ENCODE peak calls at places on chromosomes 5 and 9, in six cellular contexts. One of them, this sample, is unnamed.
A peak's percentile ranks its signal among the peaks of the same experiment; 100 is the strongest.

GRCh38 chr5:32462618-32463017 is 18.1 kb upstream of the ZFR start:
- DNase-seq in dorsolateral prefrontal cortex: no peak
- DNase-seq in brain microvascular endothelial cell: peak; percentile 40
- DNase-seq in tibial nerve: no peak
- DNase-seq in CD4-positive, alpha-beta memory T cell: no peak
- DNase-seq in tibial artery: no peak
- DNase-seq in this sample: peak; percentile 13

GRCh38 chr5:82924241-82924989 is 152.8 kb downstream of the TMEM167A start:
- DNase-seq in tibial artery: no peak
- DNase-seq in brain microvascular endothelial cell: no peak
- DNase-seq in CD4-positive, alpha-beta memory T cell: no peak
- DNase-seq in dorsolateral prefrontal cortex: no peak
- DNase-seq in tibial nerve: no peak
- DNase-seq in this sample: no peak

GRCh38 chr5:52119768-52120167 is 667.9 kb upstream of the ITGA1 start:
- DNase-seq in tibial artery: no peak
- DNase-seq in CD4-positive, alpha-beta memory T cell: no peak
- DNase-seq in tibial nerve: no peak
- DNase-seq in dorsolateral prefrontal cortex: no peak
- DNase-seq in brain microvascular endothelial cell: no peak
- DNase-seq in this sample: no peak

GRCh38 chr9:134535171-134535570 is 106.4 kb upstream of the COL5A1 start:
- DNase-seq in CD4-positive, alpha-beta memory T cell: no peak
- DNase-seq in brain microvascular endothelial cell: no peak
- DNase-seq in dorsolateral prefrontal cortex: no peak
- DNase-seq in tibial nerve: no peak
- DNase-seq in tibial artery: no peak
- DNase-seq in this sample: no peak

GRCh38 chr9:26779072-26779471 is 113.5 kb downstream of the CAAP1 start:
- DNase-seq in dorsolateral prefrontal cortex: no peak
- DNase-seq in CD4-positive, alpha-beta memory T cell: no peak
- DNase-seq in tibial artery: no peak
- DNase-seq in tibial nerve: no peak
- DNase-seq in brain microvascular endothelial cell: peak; percentile 5
- DNase-seq in this sample: no peak

GRCh38 chr5:25662610-25663009 is 1017.8 kb upstream of the CDH10 start:
- DNase-seq in dorsolateral prefrontal cortex: no peak
- DNase-seq in brain microvascular endothelial cell: no peak
- DNase-seq in tibial artery: no peak
- DNase-seq in tibial nerve: no peak
- DNase-seq in CD4-positive, alpha-beta memory T cell: no peak
- DNase-seq in this sample: no peak

GRCh38 chr9:135219676-135220600 is 132.5 kb downstream of the OLFM1 start:
- DNase-seq in CD4-positive, alpha-beta memory T cell: no peak
- DNase-seq in tibial artery: no peak
- DNase-seq in tibial nerve: no peak
- DNase-seq in brain microvascular endothelial cell: no peak
- DNase-seq in dorsolateral prefrontal cortex: no peak
- DNase-seq in this sample: no peak

GRCh38 chr5:73137575-73138530 is 17.5 kb downstream of the TMEM171 start:
- DNase-seq in brain microvascular endothelial cell: no peak
- DNase-seq in CD4-positive, alpha-beta memory T cell: no peak
- DNase-seq in tibial nerve: no peak
- DNase-seq in dorsolateral prefrontal cortex: no peak
- DNase-seq in tibial artery: no peak
- DNase-seq in this sample: no peak

GRCh38 chr9:99000480-99001395 is 57.0 kb downstream of the COL15A1 start:
- DNase-seq in brain microvascular endothelial cell: peak; percentile 79
- DNase-seq in CD4-positive, alpha-beta memory T cell: peak; percentile 62
- DNase-seq in tibial nerve: peak; percentile 67
- DNase-seq in dorsolateral prefrontal cortex: peak; percentile 39
- DNase-seq in tibial artery: no peak
- DNase-seq in this sample: peak; percentile 42

GRCh38 chr9:79731483-79731882 is 159.7 kb downstream of the TLE4 start:
- DNase-seq in brain microvascular endothelial cell: no peak
- DNase-seq in tibial nerve: no peak
- DNase-seq in CD4-positive, alpha-beta memory T cell: no peak
- DNase-seq in dorsolateral prefrontal cortex: no peak
- DNase-seq in tibial artery: no peak
- DNase-seq in this sample: no peak

GRCh38 chr9:33129886-33130284 is 37.3 kb downstream of the B4GALT1 start:
- DNase-seq in tibial artery: no peak
- DNase-seq in brain microvascular endothelial cell: no peak
- DNase-seq in dorsolateral prefrontal cortex: no peak
- DNase-seq in tibial nerve: no peak
- DNase-seq in CD4-positive, alpha-beta memory T cell: no peak
- DNase-seq in this sample: no peak

GRCh38 chr5:178793156-178793555 is 62.7 kb upstream of the ZNF354A start:
- DNase-seq in CD4-positive, alpha-beta memory T cell: no peak
- DNase-seq in brain microvascular endothelial cell: no peak
- DNase-seq in tibial nerve: no peak
- DNase-seq in dorsolateral prefrontal cortex: no peak
- DNase-seq in tibial artery: peak; percentile 48
- DNase-seq in this sample: no peak

GRCh38 chr5:180605554-180606214 is 14.4 kb upstream of the SCGB3A1 start:
- DNase-seq in tibial nerve: peak; percentile 28
- DNase-seq in dorsolateral prefrontal cortex: peak; percentile 31
- DNase-seq in brain microvascular endothelial cell: peak; percentile 53
- DNase-seq in CD4-positive, alpha-beta memory T cell: no peak
- DNase-seq in tibial artery: no peak
- DNase-seq in this sample: no peak

GRCh38 chr9:114259800-114260523 is 62.9 kb upstream of the ORM1 start:
- DNase-seq in tibial nerve: no peak
- DNase-seq in dorsolateral prefrontal cortex: no peak
- DNase-seq in CD4-positive, alpha-beta memory T cell: peak; percentile 16
- DNase-seq in tibial artery: no peak
- DNase-seq in brain microvascular endothelial cell: no peak
- DNase-seq in this sample: no peak

GRCh38 chr9:83960991-83961390 is 19.0 kb downstream of the HNRNPK start:
- DNase-seq in tibial nerve: no peak
- DNase-seq in dorsolateral prefrontal cortex: no peak
- DNase-seq in tibial artery: no peak
- DNase-seq in brain microvascular endothelial cell: no peak
- DNase-seq in CD4-positive, alpha-beta memory T cell: no peak
- DNase-seq in this sample: no peak

GRCh38 chr5:139844472-139845145 is 49.0 kb downstream of the PSD2 start:
- DNase-seq in tibial nerve: peak; percentile 77
- DNase-seq in dorsolateral prefrontal cortex: peak; percentile 80
- DNase-seq in CD4-positive, alpha-beta memory T cell: peak; percentile 69
- DNase-seq in tibial artery: peak; percentile 81
- DNase-seq in brain microvascular endothelial cell: peak; percentile 74
- DNase-seq in this sample: peak; percentile 19

GRCh38 chr9:131980267-131980916 is 99.3 kb downstream of the MED27 start:
- DNase-seq in brain microvascular endothelial cell: no peak
- DNase-seq in tibial nerve: no peak
- DNase-seq in CD4-positive, alpha-beta memory T cell: no peak
- DNase-seq in tibial artery: no peak
- DNase-seq in dorsolateral prefrontal cortex: no peak
- DNase-seq in this sample: no peak

GRCh38 chr9:98726735-98727134 is 18.0 kb upstream of the GABBR2 start:
- DNase-seq in brain microvascular endothelial cell: peak; percentile 26
- DNase-seq in CD4-positive, alpha-beta memory T cell: no peak
- DNase-seq in dorsolateral prefrontal cortex: peak; percentile 25
- DNase-seq in tibial artery: no peak
- DNase-seq in tibial nerve: peak; percentile 30
- DNase-seq in this sample: no peak

GRCh38 chr9:134811673-134812668 is 68.6 kb upstream of the FCN2 start:
- DNase-seq in tibial nerve: no peak
- DNase-seq in CD4-positive, alpha-beta memory T cell: no peak
- DNase-seq in tibial artery: no peak
- DNase-seq in brain microvascular endothelial cell: peak; percentile 37
- DNase-seq in dorsolateral prefrontal cortex: no peak
- DNase-seq in this sample: peak; percentile 49

GRCh38 chr5:78569441-78569840 is 79.1 kb downstream of the LHFPL2 start:
- DNase-seq in tibial nerve: peak; percentile 46
- DNase-seq in CD4-positive, alpha-beta memory T cell: no peak
- DNase-seq in brain microvascular endothelial cell: peak; percentile 92
- DNase-seq in dorsolateral prefrontal cortex: peak; percentile 27
- DNase-seq in tibial artery: peak; percentile 76
- DNase-seq in this sample: peak; percentile 86

GRCh38 chr5:73189816-73190451 is 16.9 kb downstream of the TMEM174 start:
- DNase-seq in brain microvascular endothelial cell: peak; percentile 39
- DNase-seq in dorsolateral prefrontal cortex: no peak
- DNase-seq in tibial nerve: peak; percentile 23
- DNase-seq in CD4-positive, alpha-beta memory T cell: no peak
- DNase-seq in tibial artery: no peak
- DNase-seq in this sample: peak; percentile 40

GRCh38 chr9:134622896-134623407 is 18.7 kb upstream of the COL5A1 start:
- DNase-seq in tibial nerve: no peak
- DNase-seq in dorsolateral prefrontal cortex: no peak
- DNase-seq in CD4-positive, alpha-beta memory T cell: no peak
- DNase-seq in brain microvascular endothelial cell: no peak
- DNase-seq in tibial artery: peak; percentile 66
- DNase-seq in this sample: no peak

GRCh38 chr5:169609716-169610115 is 26.1 kb downstream of the SPDL1 start:
- DNase-seq in CD4-positive, alpha-beta memory T cell: no peak
- DNase-seq in tibial nerve: no peak
- DNase-seq in tibial artery: no peak
- DNase-seq in brain microvascular endothelial cell: no peak
- DNase-seq in dorsolateral prefrontal cortex: no peak
- DNase-seq in this sample: no peak

GRCh38 chr9:128139621-128140020 is 9.6 kb upstream of the LCN2 start:
- DNase-seq in CD4-positive, alpha-beta memory T cell: no peak
- DNase-seq in tibial nerve: no peak
- DNase-seq in brain microvascular endothelial cell: no peak
- DNase-seq in tibial artery: no peak
- DNase-seq in dorsolateral prefrontal cortex: no peak
- DNase-seq in this sample: no peak

GRCh38 chr5:180647465-180647864 is 1.9 kb downstream of the FLT4 start:
- DNase-seq in tibial artery: peak; percentile 29
- DNase-seq in dorsolateral prefrontal cortex: no peak
- DNase-seq in tibial nerve: no peak
- DNase-seq in CD4-positive, alpha-beta memory T cell: no peak
- DNase-seq in brain microvascular endothelial cell: no peak
- DNase-seq in this sample: no peak

GRCh38 chr9:109439378-109440116 is 58.6 kb downstream of the PTPN3 start:
- DNase-seq in tibial artery: no peak
- DNase-seq in dorsolateral prefrontal cortex: no peak
- DNase-seq in CD4-positive, alpha-beta memory T cell: no peak
- DNase-seq in brain microvascular endothelial cell: no peak
- DNase-seq in tibial nerve: no peak
- DNase-seq in this sample: no peak
- H3K4me3 ChIP-seq in tibial artery: no peak overlapping the region
- H3K4me3 ChIP-seq in dorsolateral prefrontal cortex: no peak overlapping the region
- H3K4me3 ChIP-seq in CD4-positive, alpha-beta memory T cell: no peak overlapping the region
- H3K4me3 ChIP-seq in brain microvascular endothelial cell: no peak overlapping the region
- H3K4me3 ChIP-seq in tibial nerve: no peak overlapping the region
- H3K4me3 ChIP-seq in this sample: no peak overlapping the region

DNA sequence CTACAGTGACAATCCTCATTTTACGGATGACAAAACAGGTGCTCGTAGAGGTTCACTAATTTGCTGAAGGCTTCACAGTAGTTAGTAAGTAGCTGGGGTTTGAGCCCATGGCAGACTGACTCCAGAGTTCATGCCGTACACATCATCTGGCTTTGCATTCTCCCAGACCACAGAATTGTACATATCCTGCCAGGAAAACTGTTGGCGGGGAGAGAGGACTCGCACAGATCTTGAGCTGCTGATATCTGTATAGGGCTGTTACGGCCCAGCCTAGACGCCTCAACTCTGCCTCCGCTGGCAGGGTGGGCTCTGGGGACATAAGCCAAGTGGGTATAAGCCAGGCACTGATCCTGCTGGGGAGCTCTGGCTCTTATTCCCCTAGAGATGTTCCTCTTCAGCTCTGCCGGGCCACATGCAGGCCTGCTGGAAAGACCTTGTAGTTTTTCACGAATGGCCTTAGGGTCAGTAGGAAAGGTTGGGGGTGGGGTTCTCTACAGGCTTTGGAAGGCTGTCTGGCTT is 16.3 kb downstream of the LARP1 start:
- DNase-seq in CD4-positive, alpha-beta memory T cell: no peak
- DNase-seq in dorsolateral prefrontal cortex: no peak
- DNase-seq in brain microvascular endothelial cell: peak; percentile 87
- DNase-seq in tibial nerve: peak; percentile 29
- DNase-seq in tibial artery: no peak
- DNase-seq in this sample: peak; percentile 60
- H3K4me3 ChIP-seq in CD4-positive, alpha-beta memory T cell: no peak overlapping the region
- H3K4me3 ChIP-seq in dorsolateral prefrontal cortex: no peak overlapping the region
- H3K4me3 ChIP-seq in brain microvascular endothelial cell: no peak overlapping the region
- H3K4me3 ChIP-seq in tibial nerve: no peak overlapping the region
- H3K4me3 ChIP-seq in tibial artery: peak overlapping the region; percentile 12
- H3K4me3 ChIP-seq in this sample: peak overlapping the region; percentile 9

GRCh38 chr9:21991039-21991959 is 2.9 kb downstream of the CDKN2A start:
- DNase-seq in brain microvascular endothelial cell: no peak
- DNase-seq in CD4-positive, alpha-beta memory T cell: no peak
- DNase-seq in dorsolateral prefrontal cortex: no peak
- DNase-seq in tibial artery: no peak
- DNase-seq in tibial nerve: no peak
- DNase-seq in this sample: no peak
- H3K4me3 ChIP-seq in brain microvascular endothelial cell: no peak overlapping the region
- H3K4me3 ChIP-seq in CD4-positive, alpha-beta memory T cell: no peak overlapping the region
- H3K4me3 ChIP-seq in dorsolateral prefrontal cortex: no peak overlapping the region
- H3K4me3 ChIP-seq in tibial artery: no peak overlapping the region
- H3K4me3 ChIP-seq in tibial nerve: no peak overlapping the region
- H3K4me3 ChIP-seq in this sample: peak overlapping the region; percentile 3

DNA sequence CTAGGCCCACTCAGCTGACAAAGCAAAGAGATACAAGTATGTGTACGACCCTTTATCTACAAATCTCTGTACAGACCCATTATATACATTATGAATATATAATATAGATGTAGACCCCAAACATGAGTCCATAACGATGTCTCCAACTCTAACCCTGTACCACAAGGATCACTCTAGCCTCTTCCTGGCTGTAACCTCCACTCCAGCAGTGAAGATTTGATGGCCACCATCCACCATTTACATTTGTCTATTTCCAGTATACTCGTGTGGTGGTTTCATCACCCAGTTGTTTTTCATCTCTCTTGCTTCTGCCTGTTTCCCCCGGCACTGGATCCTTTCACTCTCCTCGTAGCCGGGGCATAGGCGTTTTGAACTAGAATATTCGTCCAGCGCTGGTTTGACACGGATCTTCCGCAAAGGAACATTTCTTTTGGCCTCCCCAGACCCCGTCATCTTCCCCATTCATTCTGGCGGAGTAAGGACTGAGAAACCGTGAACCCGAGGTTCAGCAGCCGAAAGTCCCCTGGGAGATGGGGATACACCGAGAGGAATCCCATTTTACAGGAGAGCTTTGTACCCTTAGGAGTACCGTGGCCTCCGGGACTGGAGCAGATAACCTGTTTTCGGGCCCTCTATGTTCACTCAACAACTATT is 813 bp upstream of the TRIO start:
- DNase-seq in dorsolateral prefrontal cortex: no peak
- DNase-seq in tibial artery: no peak
- DNase-seq in tibial nerve: no peak
- DNase-seq in brain microvascular endothelial cell: no peak
- DNase-seq in CD4-positive, alpha-beta memory T cell: no peak
- DNase-seq in this sample: no peak
- H3K4me3 ChIP-seq in dorsolateral prefrontal cortex: peak overlapping the region; percentile 85
- H3K4me3 ChIP-seq in tibial artery: peak overlapping the region; percentile 91
- H3K4me3 ChIP-seq in tibial nerve: peak overlapping the region; percentile 60
- H3K4me3 ChIP-seq in brain microvascular endothelial cell: peak overlapping the region; percentile 54
- H3K4me3 ChIP-seq in CD4-positive, alpha-beta memory T cell: peak overlapping the region; percentile 57
- H3K4me3 ChIP-seq in this sample: peak overlapping the region; percentile 70

GRCh38 chr5:3993856-3994473 is 398.3 kb downstream of the IRX1 start:
- DNase-seq in CD4-positive, alpha-beta memory T cell: no peak
- DNase-seq in tibial artery: no peak
- DNase-seq in dorsolateral prefrontal cortex: no peak
- DNase-seq in tibial nerve: no peak
- DNase-seq in brain microvascular endothelial cell: no peak
- DNase-seq in this sample: no peak
- H3K4me3 ChIP-seq in CD4-positive, alpha-beta memory T cell: no peak overlapping the region
- H3K4me3 ChIP-seq in tibial artery: no peak overlapping the region
- H3K4me3 ChIP-seq in dorsolateral prefrontal cortex: no peak overlapping the region
- H3K4me3 ChIP-seq in tibial nerve: no peak overlapping the region
- H3K4me3 ChIP-seq in brain microvascular endothelial cell: no peak overlapping the region
- H3K4me3 ChIP-seq in this sample: no peak overlapping the region